ENCODE peak calls at places on chromosomes 4 and X, in four cellular contexts. V, G, Q and Z are unnamed samples.

GRCh38 chr4:2715426-2715825 is 40.7 kb downstream of the TNIP2 start:
- DNase-seq in V (no peak), G (no peak), Q (no peak), Z (no peak)

GRCh38 chrX:103847174-103847870 is 15.3 kb upstream of the RAB9B start:
- DNase-seq in V (no peak), G (no peak), Q (no peak), Z (no peak)

GRCh38 chrX:53284684-53285447 is 3.5 kb upstream of the IQSEC2 start:
- DNase-seq in V (peak), G (peak), Q (peak), Z (peak)

GRCh38 chr4:121484633-121485032 is 103.8 kb upstream of the QRFPR start:
- DNase-seq in V (peak), G (peak), Q (no peak), Z (peak)

GRCh38 chr4:140213116-140213515 is 59.1 kb upstream of the MAML3 start:
- DNase-seq in V (no peak), G (no peak), Q (no peak), Z (no peak)

GRCh38 chrX:25523574-25523973 is 507.8 kb upstream of the ARX start:
- DNase-seq in V (peak), G (peak), Q (no peak), Z (peak)

GRCh38 chr4:78451407-78451806 is 100.2 kb upstream of the ANXA3 start:
- DNase-seq in V (no peak), G (no peak), Q (no peak), Z (no peak)

GRCh38 chr4:128601992-128602695 is 207.4 kb upstream of the JADE1 start:
- DNase-seq in V (no peak), G (no peak), Q (no peak), Z (no peak)

GRCh38 chr4:128574706-128575105 is 234.8 kb upstream of the JADE1 start:
- DNase-seq in V (peak), G (peak), Q (peak), Z (peak)

GRCh38 chrX:10118530-10118929 is 38.2 kb upstream of the CLCN4 start:
- DNase-seq in V (no peak), G (no peak), Q (no peak), Z (no peak)

GRCh38 chr4:107997794-107998193 is 8.1 kb downstream of the HADH start:
- DNase-seq in V (no peak), G (no peak), Q (no peak), Z (no peak)

GRCh38 chr4:109873791-109874514 is 26.0 kb downstream of the LRIT3 start:
- DNase-seq in V (no peak), G (no peak), Q (no peak), Z (no peak)

GRCh38 chr4:25727711-25728493 is 72.3 kb downstream of the SLC34A2 start:
- DNase-seq in V (no peak), G (no peak), Q (no peak), Z (no peak)

GRCh38 chr4:76689079-76689817 is 208.7 kb downstream of the SOWAHB start:
- DNase-seq in V (peak), G (no peak), Q (no peak), Z (peak)

GRCh38 chr4:5757091-5757490 is 46.1 kb downstream of the EVC start:
- DNase-seq in V (no peak), G (no peak), Q (no peak), Z (no peak)

GRCh38 chr4:37758226-37758625 is 68.3 kb upstream of the PGM2 start:
- DNase-seq in V (no peak), G (peak), Q (no peak), Z (no peak)

GRCh38 chrX:19863237-19864223 is 23.9 kb downstream of the SH3KBP1 start:
- DNase-seq in V (no peak), G (no peak), Q (peak), Z (no peak)

GRCh38 chr4:38452009-38452408 is 212.0 kb upstream of the KLF3 start:
- DNase-seq in V (no peak), G (no peak), Q (no peak), Z (no peak)

GRCh38 chr4:10003666-10004065 is 17.6 kb downstream of the SLC2A9 start:
- DNase-seq in V (no peak), G (no peak), Q (peak), Z (no peak)

GRCh38 chr4:137905930-137906329 is 336.2 kb downstream of the SLC7A11 start:
- DNase-seq in V (no peak), G (no peak), Q (no peak), Z (no peak)
- TF ChIP-seq PBX3 in V (no peak), G (no peak), Q (no peak), Z (no peak)

GRCh38 chrX:63652086-63652775 is 132.8 kb downstream of the ARHGEF9 start:
- DNase-seq in V (no peak), G (no peak), Q (no peak), Z (no peak)
- TF ChIP-seq PBX3 in V (no peak), G (no peak), Q (no peak), Z (peak)

GRCh38 chr4:105345838-105346237 is 128.0 kb downstream of the PPA2 start:
- DNase-seq in V (no peak), G (no peak), Q (no peak), Z (no peak)
- TF ChIP-seq PBX3 in V (no peak), G (no peak), Q (no peak), Z (no peak)

GRCh38 chr4:142778430-142778829 is 67.7 kb downstream of the INPP4B start:
- DNase-seq in V (no peak), G (no peak), Q (no peak), Z (no peak)
- TF ChIP-seq PBX3 in V (no peak), G (no peak), Q (no peak), Z (no peak)

GRCh38 chr4:18020671-18021469 is 685 bp downstream of the LCORL start:
- DNase-seq in V (peak), G (peak), Q (peak), Z (peak)
- TF ChIP-seq PBX3 in V (no peak), G (no peak), Q (no peak), Z (peak)

DNA sequence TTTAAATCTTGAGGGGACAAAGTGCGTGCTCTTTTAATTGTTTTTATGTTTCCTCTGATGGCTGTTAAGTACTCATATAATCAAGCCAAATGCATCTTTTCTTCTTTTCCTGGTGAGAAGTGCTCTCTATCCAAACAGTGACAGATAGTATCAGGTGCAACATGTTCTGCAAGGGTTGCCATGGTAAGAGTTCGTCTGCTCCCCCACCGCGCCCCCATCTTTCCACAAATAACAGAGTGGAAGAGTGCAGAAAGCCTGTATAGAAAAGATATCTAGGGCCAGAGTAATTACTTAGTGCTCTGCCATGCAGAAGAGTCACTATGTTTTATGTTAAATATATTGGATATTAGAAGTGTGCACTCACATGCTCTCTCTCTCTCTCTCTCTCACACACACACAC is 557.7 kb upstream of the LCORL start:
- DNase-seq in V (no peak), G (no peak), Q (no peak), Z (no peak)
- TF ChIP-seq PBX3 in V (no peak), G (no peak), Q (no peak), Z (no peak)

DNA sequence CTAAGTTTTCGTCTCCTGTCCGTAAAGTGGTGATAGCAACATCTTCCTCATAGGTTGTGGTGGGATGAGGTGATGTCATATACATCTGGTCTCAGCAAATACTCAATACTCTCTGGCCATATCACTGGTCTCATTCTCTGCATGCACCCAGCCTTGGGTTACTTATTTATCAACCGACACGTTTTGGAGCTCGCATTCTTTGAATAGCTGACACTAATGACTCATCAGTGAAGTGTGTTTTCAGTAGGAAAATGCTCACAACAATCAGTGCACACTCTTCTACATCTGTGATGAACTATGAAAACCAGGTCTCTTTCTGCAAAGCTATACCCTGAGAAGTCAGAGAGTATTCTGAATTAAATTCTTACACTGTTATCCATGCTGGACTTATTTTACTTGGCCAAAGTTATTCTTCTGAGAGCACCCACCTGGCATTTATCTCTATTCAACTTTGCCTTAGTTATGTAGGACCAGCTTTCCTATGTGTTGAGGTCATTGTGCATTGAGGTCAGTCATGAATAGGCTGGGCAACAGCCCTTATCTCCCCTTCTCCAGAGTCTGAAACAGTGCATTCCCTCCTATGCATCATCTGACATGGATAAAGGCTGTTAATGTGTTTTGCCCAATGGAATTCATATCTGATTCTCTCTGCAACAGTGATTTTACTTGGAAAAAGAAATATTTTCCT is 58.7 kb upstream of the DHX15 start:
- DNase-seq in V (peak), G (peak), Q (no peak), Z (no peak)
- TF ChIP-seq PBX3 in V (no peak), G (no peak), Q (no peak), Z (no peak)